ENCODE peak calls at places on chromosome 16, in six cellular contexts. H is spleen, U is esophagus muscularis mucosa, M is HL-60, X is SK-N-SH, C is H1. I is an unnamed sample.

GRCh38 chr16:28981517-28981916 is 3.3 kb upstream of the LAT start:
- DNase-seq in X (peak), U (no peak), H (no peak), M (peak), C (peak), I (peak)

GRCh38 chr16:89122322-89122831 is 28.7 kb downstream of the ACSF3 start:
- DNase-seq in M (no peak), U (no peak), H (peak), C (no peak), X (no peak), I (peak)

GRCh38 chr16:79077391-79077790 is 523.1 kb downstream of the MAF start:
- DNase-seq in U (no peak), H (no peak), C (no peak), X (no peak), M (no peak), I (peak)

GRCh38 chr16:11152677-11153321 is 103.2 kb downstream of the SOCS1 start:
- DNase-seq in H (peak), C (no peak), X (no peak), U (no peak), M (peak), I (no peak)

GRCh38 chr16:75108792-75109731 is 7.5 kb downstream of the LDHD start:
- DNase-seq in U (peak), M (peak), C (no peak), H (peak), X (no peak), I (no peak)

GRCh38 chr16:30977502-30977901 is 7.5 kb upstream of the HSD3B7 start:
- DNase-seq in X (peak), C (peak), M (no peak), U (no peak), H (no peak), I (peak)

GRCh38 chr16:27721548-27722265 is 171.8 kb downstream of the KATNIP start:
- DNase-seq in C (no peak), M (no peak), H (no peak), X (peak), U (peak), I (no peak)

GRCh38 chr16:10408824-10409381 is 23.0 kb downstream of the ATF7IP2 start:
- DNase-seq in X (no peak), U (no peak), M (no peak), C (no peak), H (no peak), I (peak)

GRCh38 chr16:84451781-84452180 is 52.7 kb downstream of the MEAK7 start:
- DNase-seq in M (no peak), U (no peak), X (no peak), H (peak), C (no peak), I (no peak)

GRCh38 chr16:84448444-84448843 is 56.0 kb downstream of the MEAK7 start:
- DNase-seq in H (peak), U (no peak), C (no peak), M (no peak), X (no peak), I (no peak)

GRCh38 chr16:84450176-84450865 is 54.1 kb downstream of the MEAK7 start:
- DNase-seq in H (no peak), X (no peak), C (no peak), U (no peak), M (no peak), I (no peak)

GRCh38 chr16:84446596-84447392 is 57.7 kb downstream of the MEAK7 start:
- DNase-seq in H (peak), X (no peak), C (no peak), M (no peak), U (no peak), I (no peak)

GRCh38 chr16:84449156-84450140 is 55.0 kb downstream of the MEAK7 start:
- DNase-seq in H (peak), M (no peak), C (no peak), X (no peak), U (no peak), I (no peak)
- TF ChIP-seq POLR2AphosphoS5 in H (no peak), M (no peak), C (no peak), X (no peak), U (no peak), I (no peak)

DNA sequence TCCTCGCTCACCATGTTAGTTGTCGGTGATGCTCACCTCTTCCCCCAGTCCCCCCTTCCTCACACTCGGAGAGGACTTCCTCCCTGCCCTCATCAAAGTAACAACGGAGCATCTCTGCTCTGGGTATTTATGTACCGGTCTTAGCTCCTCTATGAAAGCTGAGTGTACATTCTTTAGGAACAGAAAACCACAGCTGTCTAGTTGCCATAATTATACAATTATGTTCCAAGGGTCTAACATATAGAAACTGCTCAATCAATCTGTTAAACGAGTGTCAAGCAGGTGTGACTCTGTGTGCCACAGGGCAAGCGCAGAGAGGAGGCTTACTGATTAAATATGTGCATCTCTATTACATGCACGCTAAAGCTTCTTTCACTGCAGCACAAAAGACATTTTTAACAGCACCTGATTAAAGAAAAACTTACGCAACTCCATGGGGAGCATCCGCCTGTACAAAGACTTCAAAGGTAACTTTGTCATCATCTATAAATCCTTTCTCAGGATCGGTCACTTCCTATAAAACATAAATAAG is 37.8 kb downstream of the LITAFD start:
- DNase-seq in X (no peak), C (no peak), M (no peak), H (no peak), U (no peak), I (no peak)
- TF ChIP-seq POLR2AphosphoS5 in X (no peak), C (no peak), M (no peak), H (no peak), U (no peak), I (no peak)

GRCh38 chr16:54073356-54073755 is 213.2 kb downstream of the IRX3 start:
- DNase-seq in M (no peak), U (no peak), H (no peak), X (no peak), C (no peak), I (no peak)

GRCh38 chr16:54071516-54071915 is 215.1 kb downstream of the IRX3 start:
- DNase-seq in C (no peak), U (no peak), H (no peak), X (no peak), M (no peak), I (no peak)

GRCh38 chr16:54069601-54070239 is 216.9 kb downstream of the IRX3 start:
- DNase-seq in M (no peak), H (no peak), U (no peak), C (no peak), X (peak), I (no peak)

GRCh38 chr16:54070944-54071343 is 215.6 kb downstream of the IRX3 start:
- DNase-seq in U (no peak), X (no peak), H (no peak), M (no peak), C (no peak), I (no peak)

DNA sequence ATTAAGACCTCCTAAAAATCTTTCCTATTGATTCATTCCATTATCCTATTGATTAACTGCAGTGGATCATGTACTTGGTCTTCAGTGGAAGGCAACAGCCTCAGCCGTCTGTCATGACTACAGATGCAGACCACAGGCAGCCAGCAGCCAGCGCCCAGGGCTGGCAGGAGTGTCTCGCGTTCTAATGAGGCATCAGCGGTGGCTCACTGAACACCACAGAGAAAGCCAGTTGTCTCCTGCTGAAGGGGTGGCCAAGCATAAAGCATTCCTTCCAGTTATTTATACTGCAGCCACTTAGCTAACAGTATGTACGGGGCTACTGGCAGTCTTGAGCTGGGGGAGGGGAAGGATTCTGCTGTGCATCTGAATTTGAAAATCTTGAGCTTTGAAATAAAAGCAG is 214.3 kb downstream of the IRX3 start:
- DNase-seq in U (no peak), C (peak), M (no peak), H (no peak), X (no peak), I (no peak)
- TF ChIP-seq POLR2AphosphoS5 in U (no peak), C (no peak), M (no peak), H (no peak), X (no peak), I (no peak)

GRCh38 chr16:68538880-68539701 is at the start of gene ZFP90:
- DNase-seq in M (peak), X (peak), U (peak), H (peak), C (peak), I (peak)
- TF ChIP-seq POLR2AphosphoS5 in M (peak), X (peak), U (peak), H (peak), C (peak), I (peak)

I was measured in GM23338.